ENCODE peak calls at places on chromosome 7, in nine cellular contexts. One of them, this sample, is unnamed. For H3K4me1, the result is how much of the 10 kb centered on the place peaks cover.

GRCh38 chr7:54705436-54705835 is 53.6 kb downstream of the SEC61G start:
- DNase-seq in neural progenitor cell: no peak
- DNase-seq in pancreas: no peak
- DNase-seq in neuronal stem cell: no peak
- DNase-seq in upper lobe of right lung: no peak
- DNase-seq in small intestine: peak
- DNase-seq in aorta: no peak
- DNase-seq in adrenal gland: peak
- DNase-seq in fibroblast of lung: peak
- DNase-seq in this sample: no peak

GRCh38 chr7:28163955-28164354 is 16.6 kb downstream of the JAZF1 start:
- DNase-seq in neuronal stem cell: no peak
- DNase-seq in adrenal gland: no peak
- DNase-seq in small intestine: no peak
- DNase-seq in neural progenitor cell: no peak
- DNase-seq in pancreas: no peak
- DNase-seq in fibroblast of lung: peak
- DNase-seq in aorta: no peak
- DNase-seq in upper lobe of right lung: no peak
- DNase-seq in this sample: no peak

GRCh38 chr7:81676813-81677212 is 93.0 kb downstream of the HGF start:
- DNase-seq in adrenal gland: no peak
- DNase-seq in upper lobe of right lung: no peak
- DNase-seq in pancreas: no peak
- DNase-seq in neuronal stem cell: no peak
- DNase-seq in small intestine: no peak
- DNase-seq in neural progenitor cell: no peak
- DNase-seq in aorta: no peak
- DNase-seq in fibroblast of lung: peak
- DNase-seq in this sample: no peak

GRCh38 chr7:104206841-104207240 is 972 bp downstream of the ORC5 start:
- DNase-seq in adrenal gland: no peak
- DNase-seq in small intestine: no peak
- DNase-seq in aorta: no peak
- DNase-seq in fibroblast of lung: no peak
- DNase-seq in upper lobe of right lung: no peak
- DNase-seq in neuronal stem cell: no peak
- DNase-seq in pancreas: no peak
- DNase-seq in neural progenitor cell: no peak
- DNase-seq in this sample: no peak

GRCh38 chr7:22251906-22252495 is 105.0 kb downstream of the RAPGEF5 start:
- DNase-seq in neuronal stem cell: no peak
- DNase-seq in small intestine: no peak
- DNase-seq in adrenal gland: no peak
- DNase-seq in aorta: no peak
- DNase-seq in pancreas: no peak
- DNase-seq in neural progenitor cell: peak
- DNase-seq in fibroblast of lung: no peak
- DNase-seq in upper lobe of right lung: no peak
- DNase-seq in this sample: no peak

GRCh38 chr7:30974605-30975256 is 11.0 kb downstream of the GHRHR start:
- DNase-seq in adrenal gland: peak
- DNase-seq in neuronal stem cell: peak
- DNase-seq in pancreas: peak
- DNase-seq in fibroblast of lung: peak
- DNase-seq in upper lobe of right lung: peak
- DNase-seq in small intestine: peak
- DNase-seq in aorta: peak
- DNase-seq in neural progenitor cell: peak
- DNase-seq in this sample: no peak

GRCh38 chr7:155523168-155523675 is 23.1 kb downstream of the CNPY1 start:
- DNase-seq in aorta: no peak
- DNase-seq in pancreas: no peak
- DNase-seq in small intestine: no peak
- DNase-seq in neuronal stem cell: no peak
- DNase-seq in neural progenitor cell: no peak
- DNase-seq in fibroblast of lung: no peak
- DNase-seq in upper lobe of right lung: no peak
- DNase-seq in adrenal gland: no peak
- DNase-seq in this sample: no peak

GRCh38 chr7:37488163-37488759 is 39.6 kb upstream of the ELMO1 start:
- DNase-seq in small intestine: no peak
- DNase-seq in fibroblast of lung: peak
- DNase-seq in neuronal stem cell: no peak
- DNase-seq in upper lobe of right lung: no peak
- DNase-seq in neural progenitor cell: peak
- DNase-seq in pancreas: no peak
- DNase-seq in aorta: no peak
- DNase-seq in adrenal gland: no peak
- DNase-seq in this sample: no peak

GRCh38 chr7:144827581-144828139 is 8.2 kb downstream of the TPK1 start:
- DNase-seq in upper lobe of right lung: no peak
- DNase-seq in pancreas: no peak
- DNase-seq in neural progenitor cell: peak
- DNase-seq in fibroblast of lung: peak
- DNase-seq in neuronal stem cell: no peak
- DNase-seq in adrenal gland: no peak
- DNase-seq in aorta: no peak
- DNase-seq in small intestine: no peak
- DNase-seq in this sample: no peak

GRCh38 chr7:7114575-7115291 is 67.6 kb upstream of the C1GALT1 start:
- DNase-seq in fibroblast of lung: no peak
- DNase-seq in aorta: no peak
- DNase-seq in small intestine: peak
- DNase-seq in neural progenitor cell: no peak
- DNase-seq in neuronal stem cell: no peak
- DNase-seq in pancreas: no peak
- DNase-seq in upper lobe of right lung: no peak
- DNase-seq in adrenal gland: no peak
- DNase-seq in this sample: no peak

GRCh38 chr7:75038508-75038907 is 35.1 kb downstream of the RCC1L start:
- DNase-seq in adrenal gland: no peak
- DNase-seq in small intestine: no peak
- DNase-seq in neuronal stem cell: no peak
- DNase-seq in fibroblast of lung: no peak
- DNase-seq in neural progenitor cell: no peak
- DNase-seq in pancreas: no peak
- DNase-seq in upper lobe of right lung: no peak
- DNase-seq in aorta: no peak
- DNase-seq in this sample: no peak

GRCh38 chr7:19773361-19773760 is at the start of gene TMEM196:
- DNase-seq in upper lobe of right lung: no peak
- DNase-seq in adrenal gland: no peak
- DNase-seq in neural progenitor cell: peak
- DNase-seq in aorta: no peak
- DNase-seq in small intestine: no peak
- DNase-seq in fibroblast of lung: no peak
- DNase-seq in neuronal stem cell: no peak
- DNase-seq in pancreas: peak
- DNase-seq in this sample: no peak

GRCh38 chr7:19776981-19777380 is 3.6 kb upstream of the TMEM196 start:
- DNase-seq in fibroblast of lung: no peak
- DNase-seq in adrenal gland: no peak
- DNase-seq in pancreas: no peak
- DNase-seq in neuronal stem cell: no peak
- DNase-seq in small intestine: no peak
- DNase-seq in aorta: no peak
- DNase-seq in neural progenitor cell: no peak
- DNase-seq in upper lobe of right lung: no peak
- DNase-seq in this sample: no peak

GRCh38 chr7:19772858-19773337 is 519 bp downstream of the TMEM196 start:
- DNase-seq in neuronal stem cell: peak
- DNase-seq in adrenal gland: peak
- DNase-seq in neural progenitor cell: peak
- DNase-seq in pancreas: peak
- DNase-seq in small intestine: no peak
- DNase-seq in aorta: no peak
- DNase-seq in upper lobe of right lung: no peak
- DNase-seq in fibroblast of lung: peak
- DNase-seq in this sample: no peak

GRCh38 chr7:19772323-19772722 is 1.1 kb downstream of the TMEM196 start:
- DNase-seq in aorta: no peak
- DNase-seq in upper lobe of right lung: no peak
- DNase-seq in pancreas: peak
- DNase-seq in fibroblast of lung: no peak
- DNase-seq in small intestine: no peak
- DNase-seq in neural progenitor cell: peak
- DNase-seq in neuronal stem cell: peak
- DNase-seq in adrenal gland: no peak
- DNase-seq in this sample: no peak
- H3K4me3 ChIP-seq in aorta: no peak
- H3K4me3 ChIP-seq in upper lobe of right lung: no peak
- H3K4me3 ChIP-seq in pancreas: peak
- H3K4me3 ChIP-seq in fibroblast of lung: no peak
- H3K4me3 ChIP-seq in small intestine: no peak
- H3K4me3 ChIP-seq in neural progenitor cell: peak
- H3K4me3 ChIP-seq in neuronal stem cell: peak
- H3K4me3 ChIP-seq in adrenal gland: no peak
- H3K4me3 ChIP-seq in this sample: peak

GRCh38 chr7:127901895-127902703 is 129.1 kb downstream of the LRRC4 start:
- DNase-seq in adrenal gland: no peak
- DNase-seq in aorta: no peak
- DNase-seq in small intestine: no peak
- DNase-seq in upper lobe of right lung: no peak
- DNase-seq in pancreas: no peak
- DNase-seq in neuronal stem cell: no peak
- DNase-seq in neural progenitor cell: no peak
- DNase-seq in fibroblast of lung: no peak
- DNase-seq in this sample: no peak

GRCh38 chr7:127896683-127897082 is 134.6 kb downstream of the LRRC4 start:
- DNase-seq in small intestine: no peak
- DNase-seq in aorta: no peak
- DNase-seq in adrenal gland: no peak
- DNase-seq in upper lobe of right lung: no peak
- DNase-seq in pancreas: no peak
- DNase-seq in neuronal stem cell: no peak
- DNase-seq in neural progenitor cell: no peak
- DNase-seq in fibroblast of lung: no peak
- DNase-seq in this sample: no peak

GRCh38 chr7:127897704-127898454 is 133.4 kb downstream of the LRRC4 start:
- DNase-seq in pancreas: no peak
- DNase-seq in upper lobe of right lung: no peak
- DNase-seq in fibroblast of lung: peak
- DNase-seq in adrenal gland: no peak
- DNase-seq in aorta: no peak
- DNase-seq in neural progenitor cell: no peak
- DNase-seq in neuronal stem cell: no peak
- DNase-seq in small intestine: no peak
- DNase-seq in this sample: no peak

GRCh38 chr7:127900735-127901685 is 130.2 kb downstream of the LRRC4 start:
- DNase-seq in pancreas: no peak
- DNase-seq in neuronal stem cell: peak
- DNase-seq in aorta: peak
- DNase-seq in adrenal gland: no peak
- DNase-seq in fibroblast of lung: no peak
- DNase-seq in upper lobe of right lung: no peak
- DNase-seq in neural progenitor cell: peak
- DNase-seq in small intestine: no peak
- DNase-seq in this sample: no peak

GRCh38 chr7:127900116-127900515 is 131.1 kb downstream of the LRRC4 start:
- DNase-seq in neuronal stem cell: no peak
- DNase-seq in aorta: no peak
- DNase-seq in adrenal gland: no peak
- DNase-seq in upper lobe of right lung: no peak
- DNase-seq in pancreas: no peak
- DNase-seq in neural progenitor cell: no peak
- DNase-seq in small intestine: peak
- DNase-seq in fibroblast of lung: no peak
- DNase-seq in this sample: no peak
- H3K4me1 ChIP-seq in neuronal stem cell: under half
- H3K4me1 ChIP-seq in aorta: under half
- H3K4me1 ChIP-seq in adrenal gland: under half
- H3K4me1 ChIP-seq in upper lobe of right lung: under half
- H3K4me1 ChIP-seq in pancreas: under half
- H3K4me1 ChIP-seq in neural progenitor cell: half or more
- H3K4me1 ChIP-seq in small intestine: under half
- H3K4me1 ChIP-seq in fibroblast of lung: under half
- H3K4me1 ChIP-seq in this sample: under half

GRCh38 chr7:80635998-80636397 is 2.4 kb upstream of the CD36 start:
- DNase-seq in small intestine: no peak
- DNase-seq in neural progenitor cell: no peak
- DNase-seq in pancreas: no peak
- DNase-seq in upper lobe of right lung: no peak
- DNase-seq in adrenal gland: no peak
- DNase-seq in neuronal stem cell: no peak
- DNase-seq in aorta: no peak
- DNase-seq in fibroblast of lung: no peak
- DNase-seq in this sample: no peak

GRCh38 chr7:80636709-80637108 is 1.7 kb upstream of the CD36 start:
- DNase-seq in aorta: no peak
- DNase-seq in fibroblast of lung: no peak
- DNase-seq in adrenal gland: no peak
- DNase-seq in upper lobe of right lung: no peak
- DNase-seq in pancreas: no peak
- DNase-seq in neural progenitor cell: no peak
- DNase-seq in neuronal stem cell: no peak
- DNase-seq in small intestine: no peak
- DNase-seq in this sample: no peak

GRCh38 chr7:80637453-80637852 is 989 bp upstream of the CD36 start:
- DNase-seq in adrenal gland: no peak
- DNase-seq in neural progenitor cell: no peak
- DNase-seq in pancreas: no peak
- DNase-seq in upper lobe of right lung: no peak
- DNase-seq in neuronal stem cell: no peak
- DNase-seq in fibroblast of lung: no peak
- DNase-seq in aorta: no peak
- DNase-seq in small intestine: no peak
- DNase-seq in this sample: no peak

GRCh38 chr7:80634505-80634904 is 3.9 kb upstream of the CD36 start:
- DNase-seq in upper lobe of right lung: no peak
- DNase-seq in neuronal stem cell: no peak
- DNase-seq in small intestine: no peak
- DNase-seq in adrenal gland: no peak
- DNase-seq in neural progenitor cell: no peak
- DNase-seq in aorta: no peak
- DNase-seq in fibroblast of lung: peak
- DNase-seq in pancreas: no peak
- DNase-seq in this sample: no peak

DNA sequence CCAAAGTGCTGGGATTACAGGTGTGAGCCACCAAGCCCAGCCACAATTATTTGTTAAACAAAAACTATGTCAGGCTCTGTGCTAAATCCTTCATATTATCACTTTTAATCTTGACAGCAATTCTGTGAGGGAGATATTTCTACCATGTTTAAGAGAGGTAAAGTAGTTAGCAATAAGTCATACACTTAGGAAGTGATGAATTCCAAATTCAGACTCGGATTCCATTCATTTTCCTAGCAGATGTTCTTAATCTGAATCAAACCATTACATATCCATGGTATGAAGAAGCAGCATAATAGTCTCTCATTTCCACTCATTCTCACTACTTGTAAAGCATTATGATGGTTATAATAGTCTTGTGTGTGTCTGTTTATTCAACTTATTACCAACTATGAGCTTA is 2.9 kb upstream of the CD36 start:
- DNase-seq in neuronal stem cell: no peak
- DNase-seq in fibroblast of lung: peak
- DNase-seq in adrenal gland: no peak
- DNase-seq in small intestine: no peak
- DNase-seq in upper lobe of right lung: no peak
- DNase-seq in neural progenitor cell: no peak
- DNase-seq in aorta: no peak
- DNase-seq in pancreas: no peak
- DNase-seq in this sample: no peak
- H3K27ac ChIP-seq in neuronal stem cell: no peak
- H3K27ac ChIP-seq in fibroblast of lung: no peak
- H3K27ac ChIP-seq in adrenal gland: no peak
- H3K27ac ChIP-seq in small intestine: no peak
- H3K27ac ChIP-seq in upper lobe of right lung: no peak
- H3K27ac ChIP-seq in neural progenitor cell: no peak
- H3K27ac ChIP-seq in aorta: no peak
- H3K27ac ChIP-seq in pancreas: no peak
- H3K27ac ChIP-seq in this sample: no peak

GRCh38 chr7:151085329-151085690 is 965 bp upstream of the AGAP3 start:
- DNase-seq in upper lobe of right lung: no peak
- DNase-seq in neural progenitor cell: no peak
- DNase-seq in aorta: no peak
- DNase-seq in fibroblast of lung: no peak
- DNase-seq in small intestine: no peak
- DNase-seq in adrenal gland: peak
- DNase-seq in neuronal stem cell: no peak
- DNase-seq in pancreas: no peak
- DNase-seq in this sample: no peak
- H3K4me3 ChIP-seq in upper lobe of right lung: peak
- H3K4me3 ChIP-seq in neural progenitor cell: peak
- H3K4me3 ChIP-seq in aorta: no peak
- H3K4me3 ChIP-seq in fibroblast of lung: no peak
- H3K4me3 ChIP-seq in small intestine: no peak
- H3K4me3 ChIP-seq in adrenal gland: no peak
- H3K4me3 ChIP-seq in neuronal stem cell: no peak
- H3K4me3 ChIP-seq in pancreas: peak
- H3K4me3 ChIP-seq in this sample: no peak